ENCODE peak calls at places on chromosomes 13 and 19, in five cellular contexts. One of them, this sample, is unnamed.

GRCh38 chr19:51514866-51515481 is 13.4 kb upstream of the SIGLEC12 start:
- DNase-seq in EH: peak
- DNase-seq in tibial nerve: no peak
- DNase-seq in GM12865: peak
- DNase-seq in ecto neural progenitor cell: no peak
- DNase-seq in this sample: no peak

GRCh38 chr13:51520524-51520923 is 63.7 kb upstream of the WDFY2 start:
- DNase-seq in EH: peak
- DNase-seq in tibial nerve: no peak
- DNase-seq in GM12865: no peak
- DNase-seq in ecto neural progenitor cell: no peak
- DNase-seq in this sample: no peak

GRCh38 chr13:23789576-23790346 is 99.4 kb downstream of the MIPEP start:
- DNase-seq in EH: no peak
- DNase-seq in tibial nerve: no peak
- DNase-seq in GM12865: no peak
- DNase-seq in ecto neural progenitor cell: no peak
- DNase-seq in this sample: no peak

GRCh38 chr13:110648848-110649421 is 33.6 kb downstream of the NAXD start:
- DNase-seq in EH: no peak
- DNase-seq in tibial nerve: no peak
- DNase-seq in GM12865: no peak
- DNase-seq in ecto neural progenitor cell: no peak
- DNase-seq in this sample: no peak

GRCh38 chr19:52258426-52258825 is 11.0 kb upstream of the ZNF766 start:
- DNase-seq in EH: no peak
- DNase-seq in tibial nerve: no peak
- DNase-seq in GM12865: no peak
- DNase-seq in ecto neural progenitor cell: no peak
- DNase-seq in this sample: no peak

GRCh38 chr19:50702870-50703829 is 16.5 kb downstream of the SHANK1 start:
- DNase-seq in EH: peak
- DNase-seq in tibial nerve: no peak
- DNase-seq in GM12865: no peak
- DNase-seq in ecto neural progenitor cell: no peak
- DNase-seq in this sample: no peak

GRCh38 chr13:74258951-74259350 is 124.7 kb upstream of the KLF12 start:
- DNase-seq in EH: no peak
- DNase-seq in tibial nerve: no peak
- DNase-seq in GM12865: no peak
- DNase-seq in ecto neural progenitor cell: no peak
- DNase-seq in this sample: no peak

GRCh38 chr13:101297794-101298193 is 118.5 kb downstream of the NALCN start:
- DNase-seq in EH: no peak
- DNase-seq in tibial nerve: no peak
- DNase-seq in GM12865: no peak
- DNase-seq in ecto neural progenitor cell: no peak
- DNase-seq in this sample: no peak

GRCh38 chr13:71780546-71780945 is 86.5 kb downstream of the DACH1 start:
- DNase-seq in EH: no peak
- DNase-seq in tibial nerve: no peak
- DNase-seq in GM12865: no peak
- DNase-seq in ecto neural progenitor cell: no peak
- DNase-seq in this sample: no peak

GRCh38 chr13:71278512-71278911 is 588.5 kb downstream of the DACH1 start:
- DNase-seq in EH: no peak
- DNase-seq in tibial nerve: no peak
- DNase-seq in GM12865: no peak
- DNase-seq in ecto neural progenitor cell: no peak
- DNase-seq in this sample: no peak

GRCh38 chr19:3162418-3163229 is 15.9 kb upstream of the S1PR4 start:
- DNase-seq in EH: no peak
- DNase-seq in tibial nerve: no peak
- DNase-seq in GM12865: peak
- DNase-seq in ecto neural progenitor cell: no peak
- DNase-seq in this sample: no peak

GRCh38 chr13:28611654-28612131 is 47.2 kb upstream of the POMP start:
- DNase-seq in EH: peak
- DNase-seq in tibial nerve: no peak
- DNase-seq in GM12865: no peak
- DNase-seq in ecto neural progenitor cell: no peak
- DNase-seq in this sample: no peak

GRCh38 chr19:49340865-49341718 is 5.9 kb downstream of the CD37 start:
- DNase-seq in EH: no peak
- DNase-seq in tibial nerve: no peak
- DNase-seq in GM12865: no peak
- DNase-seq in ecto neural progenitor cell: no peak
- DNase-seq in this sample: no peak

GRCh38 chr13:45046445-45046844 is 57.1 kb downstream of the GPALPP1 start:
- DNase-seq in EH: no peak
- DNase-seq in tibial nerve: no peak
- DNase-seq in GM12865: no peak
- DNase-seq in ecto neural progenitor cell: no peak
- DNase-seq in this sample: no peak

GRCh38 chr19:2332341-2333026 is 4.0 kb downstream of the SPPL2B start:
- DNase-seq in EH: no peak
- DNase-seq in tibial nerve: no peak
- DNase-seq in GM12865: peak
- DNase-seq in ecto neural progenitor cell: no peak
- DNase-seq in this sample: peak

GRCh38 chr13:24500977-24501376 is 11.6 kb downstream of the PARP4 start:
- DNase-seq in EH: peak
- DNase-seq in tibial nerve: no peak
- DNase-seq in GM12865: no peak
- DNase-seq in ecto neural progenitor cell: no peak
- DNase-seq in this sample: no peak

GRCh38 chr19:46339491-46339890 is 7.4 kb upstream of the PPP5C start:
- DNase-seq in EH: no peak
- DNase-seq in tibial nerve: no peak
- DNase-seq in GM12865: no peak
- DNase-seq in ecto neural progenitor cell: no peak
- DNase-seq in this sample: no peak

GRCh38 chr13:20389696-20390525 is 135.7 kb downstream of the CRYL1 start:
- DNase-seq in EH: no peak
- DNase-seq in tibial nerve: no peak
- DNase-seq in GM12865: no peak
- DNase-seq in ecto neural progenitor cell: no peak
- DNase-seq in this sample: no peak

GRCh38 chr19:2381151-2381822 is 21.2 kb downstream of the TMPRSS9 start:
- DNase-seq in EH: peak
- DNase-seq in tibial nerve: no peak
- DNase-seq in GM12865: no peak
- DNase-seq in ecto neural progenitor cell: no peak
- DNase-seq in this sample: peak